ENCODE peak calls at places on chromosomes 3 and 15, in four cellular contexts. B, T, A and L are unnamed samples.

GRCh38 chr3:145942052-145942451 is 218.9 kb downstream of the PLOD2 start:
- DNase-seq in T (no peak), B (no peak), A (no peak), L (no peak)

GRCh38 chr3:49199244-49199899 is 28.0 kb downstream of the KLHDC8B start:
- DNase-seq in A (no peak), B (no peak), T (no peak), L (no peak)

GRCh38 chr15:43799945-43800285 is at the start of gene SERINC4:
- DNase-seq in T (no peak), A (no peak), B (no peak), L (no peak)

GRCh38 chr3:25883492-25883891 is 93.6 kb downstream of the OXSM start:
- DNase-seq in T (no peak), A (no peak), B (no peak), L (no peak)

GRCh38 chr15:74402873-74403589 is 30.7 kb downstream of the SEMA7A start:
- DNase-seq in T (no peak), A (peak), B (no peak), L (peak)

GRCh38 chr3:189276481-189277190 is 104.9 kb downstream of the TPRG1 start:
- DNase-seq in B (no peak), A (no peak), T (no peak), L (peak)

GRCh38 chr3:108146139-108146538 is 55.3 kb upstream of the CD47 start:
- DNase-seq in A (no peak), T (no peak), B (no peak), L (no peak)

GRCh38 chr3:127853681-127854080 is 31.4 kb upstream of the MGLL start:
- DNase-seq in A (no peak), B (no peak), T (no peak), L (no peak)

GRCh38 chr3:852033-852432 is 240.8 kb upstream of the CNTN6 start:
- DNase-seq in T (peak), A (no peak), B (no peak), L (no peak)

GRCh38 chr3:14451844-14452533 is 49.6 kb downstream of the SLC6A6 start:
- DNase-seq in A (no peak), B (no peak), T (no peak), L (no peak)

GRCh38 chr3:9207076-9207763 is 42.2 kb downstream of the SRGAP3 start:
- DNase-seq in T (no peak), A (no peak), B (no peak), L (no peak)

GRCh38 chr15:69224383-69224782 is 63.9 kb downstream of the GLCE start:
- DNase-seq in B (no peak), T (no peak), A (no peak), L (no peak)

GRCh38 chr3:64916192-64916798 is 228.5 kb upstream of the ADAMTS9 start:
- DNase-seq in T (no peak), A (no peak), B (no peak), L (no peak)

GRCh38 chr3:151327571-151328198 is 1.7 kb downstream of the P2RY13 start:
- DNase-seq in A (no peak), B (no peak), T (peak), L (peak)

GRCh38 chr3:48596157-48596556 is 1.0 kb upstream of the COL7A1 start:
- DNase-seq in B (no peak), A (no peak), T (no peak), L (no peak)

GRCh38 chr3:122564155-122564912 is at the start of the genes DTX3L and PARP9:
- DNase-seq in B (peak), T (peak), A (peak), L (peak)

GRCh38 chr3:123412811-123413588 is 35.9 kb downstream of the ADCY5 start:
- DNase-seq in A (no peak), T (no peak), B (no peak), L (no peak)

GRCh38 chr3:43178891-43179366 is 73.0 kb upstream of the POMGNT2 start:
- DNase-seq in B (no peak), T (no peak), A (no peak), L (no peak)

GRCh38 chr3:17235311-17235710 is 350.6 kb downstream of the PLCL2 start:
- DNase-seq in A (no peak), B (no peak), T (no peak), L (no peak)

GRCh38 chr3:43015572-43016512 is 36.7 kb downstream of the GASK1A start:
- DNase-seq in A (no peak), T (no peak), B (no peak), L (no peak)